ENCODE peak calls at places on chromosomes 11 and 22, in eight cellular contexts. C is activated B cell treated with CpG ODN at 0.5 μM for 24 hours, A is AG09309, N is type B pancreatic cell, W is upper lobe of right lung, V is cardiac fibroblast, P is GM20000, I is GM23338. B is an unnamed sample.

GRCh38 chr11:61577383-61578118 is 3.3 kb downstream of the SYT7 start:
- DNase-seq in C (no peak), V (no peak), W (no peak), I (peak), N (no peak), A (no peak), P (no peak), B (no peak)

GRCh38 chr22:33328789-33329296 is 270.7 kb upstream of the SYN3 start:
- DNase-seq in A (no peak), N (no peak), P (no peak), V (peak), I (peak), W (no peak), C (no peak), B (no peak)

GRCh38 chr11:44623321-44623715 is 57.9 kb downstream of the CD82 start:
- DNase-seq in C (no peak), A (no peak), N (peak), I (no peak), V (no peak), P (no peak), W (peak), B (peak)

GRCh38 chr22:38428714-38429113 is 26.3 kb downstream of the KCNJ4 start:
- DNase-seq in W (no peak), A (no peak), C (no peak), I (no peak), N (no peak), V (no peak), P (no peak), B (no peak)

GRCh38 chr11:11567862-11568650 is 53.7 kb downstream of the GALNT18 start:
- DNase-seq in I (no peak), C (no peak), V (peak), W (no peak), N (no peak), A (no peak), P (no peak), B (no peak)

GRCh38 chr11:47387944-47388696 is 9.8 kb upstream of the SPI1 start:
- DNase-seq in C (no peak), I (no peak), A (no peak), P (no peak), V (no peak), N (no peak), W (peak), B (no peak)

GRCh38 chr22:26398741-26399153 is 30.3 kb upstream of the ASPHD2 start:
- DNase-seq in P (peak), V (peak), I (peak), N (no peak), W (no peak), C (peak), A (peak), B (peak)

GRCh38 chr22:35631597-35631996 is 14.5 kb upstream of the MB start:
- DNase-seq in W (peak), N (no peak), I (peak), P (peak), C (no peak), A (no peak), V (peak), B (peak)

GRCh38 chr11:9601041-9601875 is 27.8 kb downstream of the WEE1 start:
- DNase-seq in I (peak), A (peak), V (peak), W (no peak), C (peak), P (peak), N (no peak), B (peak)

GRCh38 chr11:104073950-104074349 is 37.5 kb downstream of the DDI1 start:
- DNase-seq in C (no peak), N (no peak), W (no peak), A (no peak), P (peak), V (no peak), I (peak), B (peak)

GRCh38 chr22:47547881-47548630 is 785.6 kb downstream of the TBC1D22A start:
- DNase-seq in I (no peak), P (no peak), C (no peak), N (peak), A (no peak), W (no peak), V (no peak), B (no peak)

GRCh38 chr11:45275823-45276222 is 10.3 kb downstream of the SYT13 start:
- DNase-seq in N (no peak), I (no peak), W (no peak), V (peak), A (peak), P (no peak), C (no peak), B (no peak)

GRCh38 chr11:7272373-7272772 is 20.7 kb downstream of the SYT9 start:
- DNase-seq in C (no peak), A (no peak), P (no peak), V (no peak), N (no peak), W (no peak), I (peak), B (no peak)

GRCh38 chr11:47348859-47349258 is 3.6 kb downstream of the MYBPC3 start:
- DNase-seq in A (no peak), C (no peak), N (no peak), I (peak), P (no peak), W (no peak), V (peak), B (no peak)

GRCh38 chr11:9109858-9110731 is 18.7 kb upstream of the SCUBE2 start:
- DNase-seq in N (no peak), A (no peak), P (no peak), W (no peak), C (no peak), I (no peak), V (no peak), B (no peak)

GRCh38 chr11:70948855-70949551 is 303.4 kb downstream of the SHANK2 start:
- DNase-seq in V (no peak), W (no peak), C (no peak), I (peak), P (no peak), A (no peak), N (no peak), B (no peak)

GRCh38 chr22:37802310-37803194 is 5.2 kb upstream of the GCAT start:
- DNase-seq in V (peak), P (peak), I (peak), N (no peak), W (peak), C (no peak), A (no peak), B (no peak)

GRCh38 chr11:99822846-99823565 is 802.3 kb downstream of the CNTN5 start:
- DNase-seq in V (no peak), I (no peak), N (no peak), A (no peak), W (no peak), C (no peak), P (no peak), B (no peak)

GRCh38 chr11:46363031-46363407 is 15.8 kb downstream of the DGKZ start:
- DNase-seq in V (peak), N (no peak), A (no peak), W (peak), P (no peak), C (no peak), I (no peak), B (no peak)

GRCh38 chr11:11876458-11876857 is 34.7 kb downstream of the USP47 start:
- DNase-seq in P (no peak), V (no peak), C (no peak), W (no peak), N (no peak), A (no peak), I (peak), B (no peak)

GRCh38 chr22:30205281-30206115 is 41.1 kb downstream of the LIF start:
- DNase-seq in C (no peak), V (peak), A (peak), W (no peak), I (no peak), P (no peak), N (no peak), B (no peak)

GRCh38 chr22:47401592-47401898 is 639.1 kb downstream of the TBC1D22A start:
- DNase-seq in A (no peak), I (no peak), P (no peak), W (peak), C (no peak), N (no peak), V (no peak), B (no peak)

GRCh38 chr11:107545101-107545514 is 20.4 kb downstream of the ALKBH8 start:
- DNase-seq in A (no peak), N (no peak), W (no peak), I (no peak), V (peak), P (no peak), C (no peak), B (no peak)

GRCh38 chr11:109309153-109309552 is 112.8 kb upstream of the C11orf87 start:
- DNase-seq in A (no peak), P (no peak), V (peak), I (no peak), W (no peak), N (no peak), C (no peak), B (no peak)

GRCh38 chr11:76579047-76579751 is 91.3 kb downstream of the LRRC32 start:
- DNase-seq in N (no peak), V (peak), I (peak), C (no peak), A (no peak), P (no peak), W (no peak), B (no peak)
- TF ChIP-seq CTCF in N (no peak), V (peak), I (peak), C (no peak), A (no peak), P (no peak), W (peak), B (no peak)

GRCh38 chr11:3021125-3021524 is 29.0 kb upstream of the NAP1L4 start:
- DNase-seq in I (peak), V (peak), C (no peak), A (no peak), W (no peak), N (no peak), P (peak), B (peak)

GRCh38 chr11:3020011-3020410 is 27.9 kb upstream of the NAP1L4 start:
- DNase-seq in W (no peak), A (no peak), I (no peak), C (no peak), P (no peak), N (no peak), V (no peak), B (no peak)

GRCh38 chr11:3022300-3022967 is 30.3 kb upstream of the NAP1L4 start:
- DNase-seq in C (no peak), V (peak), N (no peak), I (no peak), W (no peak), A (no peak), P (peak), B (peak)

GRCh38 chr11:3026803-3027202 is 30.4 kb downstream of the CARS1 start:
- DNase-seq in C (no peak), V (no peak), N (no peak), W (no peak), P (no peak), I (no peak), A (no peak), B (no peak)

GRCh38 chr11:3022982-3023381 is 30.9 kb upstream of the NAP1L4 start:
- DNase-seq in I (no peak), P (no peak), C (no peak), A (peak), V (peak), N (no peak), W (no peak), B (no peak)
- TF ChIP-seq CTCF in I (no peak), P (no peak), C (no peak), A (no peak), V (no peak), N (no peak), W (no peak), B (no peak)

DNA sequence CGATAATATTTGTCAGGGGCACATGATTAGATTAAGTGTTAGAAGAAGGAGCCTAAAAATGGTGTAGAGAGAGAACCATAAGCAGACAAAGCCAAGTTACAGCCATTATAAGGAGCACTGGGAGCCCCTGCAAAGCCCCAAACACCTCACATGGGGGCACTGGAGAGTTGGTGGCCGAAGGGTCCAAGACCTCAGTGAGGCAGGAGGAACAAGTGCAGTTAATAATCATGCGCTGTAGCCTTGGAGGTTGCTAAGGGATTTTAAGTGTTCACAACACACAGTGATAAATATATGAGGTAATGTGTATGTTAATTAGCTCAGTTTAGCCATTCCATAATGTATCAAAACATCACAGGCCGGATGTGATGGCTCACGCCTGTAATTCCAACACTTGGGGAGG is 54.4 kb upstream of the JAM3 start:
- DNase-seq in A (no peak), C (no peak), I (peak), N (no peak), W (no peak), V (peak), P (no peak), B (no peak)
- TF ChIP-seq CTCF in A (peak), C (no peak), I (peak), N (peak), W (peak), V (no peak), P (no peak), B (no peak)

DNA sequence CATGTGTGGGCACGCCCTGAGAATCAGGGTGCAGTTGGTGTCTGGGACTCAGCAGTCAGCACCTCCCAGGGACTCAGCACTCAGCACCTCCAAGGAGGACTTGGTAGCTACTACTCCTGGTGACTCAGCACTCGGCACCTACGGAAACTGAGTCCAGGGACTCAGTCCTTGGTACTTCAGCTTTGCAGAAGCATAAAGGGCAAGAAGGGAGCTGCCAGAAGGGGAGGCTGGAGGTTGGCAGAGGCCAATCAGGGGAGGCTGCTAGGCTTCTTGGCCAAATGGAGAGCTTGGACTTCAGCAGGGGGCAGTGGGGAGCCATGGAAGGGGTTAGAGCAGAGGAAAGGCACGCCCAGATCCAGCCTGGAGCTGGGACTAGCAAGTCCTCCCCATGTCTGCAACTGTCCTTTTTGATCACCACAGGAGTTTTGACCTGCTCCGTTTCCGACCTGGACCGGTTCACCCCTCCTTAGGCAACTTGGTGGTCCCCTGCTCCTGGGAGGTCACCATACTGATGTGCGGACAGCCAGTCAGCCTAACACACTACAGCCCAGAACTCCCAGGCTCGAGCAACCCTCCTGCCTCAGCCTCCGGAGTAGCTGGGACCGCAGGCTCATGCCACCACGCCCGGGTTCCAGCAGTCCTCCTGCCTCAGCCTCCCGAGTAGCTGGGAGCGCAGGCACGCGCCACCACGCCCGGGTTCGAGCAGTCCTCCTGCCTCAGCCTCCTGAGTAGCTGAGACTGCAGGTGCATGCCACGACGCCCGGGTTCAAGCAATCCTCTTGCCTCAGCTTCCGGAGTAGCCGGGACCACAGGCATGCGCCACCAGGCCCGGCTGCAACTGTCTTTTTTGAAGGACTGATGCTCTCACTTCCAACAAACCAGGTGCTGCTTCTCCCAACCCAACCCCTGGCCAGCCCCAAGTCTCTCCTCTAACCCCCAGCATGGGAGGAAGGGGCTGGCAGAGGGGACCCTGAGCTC is 1.5 kb downstream of the ANO9 start:
- DNase-seq in C (no peak), V (peak), I (no peak), P (peak), N (no peak), A (no peak), W (no peak), B (no peak)
- TF ChIP-seq CTCF in C (no peak), V (peak), I (peak), P (no peak), N (no peak), A (peak), W (no peak), B (peak)

GRCh38 chr22:24516301-24516737 is 21.2 kb downstream of the UPB1 start:
- DNase-seq in N (no peak), P (no peak), I (peak), A (peak), C (no peak), V (peak), W (no peak), B (peak)
- TF ChIP-seq CTCF in N (no peak), P (no peak), I (no peak), A (no peak), C (no peak), V (peak), W (no peak), B (no peak)

GRCh38 chr11:34415538-34415937 is 23.2 kb upstream of the CAT start:
- DNase-seq in A (no peak), I (no peak), V (no peak), W (no peak), P (no peak), C (no peak), N (no peak), B (no peak)

GRCh38 chr11:34419158-34419557 is 19.6 kb upstream of the CAT start:
- DNase-seq in P (no peak), N (no peak), A (no peak), W (no peak), I (no peak), V (no peak), C (no peak), B (no peak)

GRCh38 chr11:34416746-34417145 is 22.0 kb upstream of the CAT start:
- DNase-seq in W (no peak), C (no peak), N (no peak), A (no peak), P (no peak), I (no peak), V (peak), B (no peak)

GRCh38 chr11:34416088-34416487 is 22.6 kb upstream of the CAT start:
- DNase-seq in A (no peak), V (no peak), W (no peak), I (no peak), P (no peak), C (no peak), N (no peak), B (no peak)

GRCh38 chr11:34417203-34417602 is 21.5 kb upstream of the CAT start:
- DNase-seq in I (peak), P (no peak), N (no peak), A (no peak), W (no peak), V (no peak), C (no peak), B (no peak)
- TF ChIP-seq CTCF in I (peak), P (peak), N (peak), A (no peak), W (peak), V (no peak), C (no peak), B (no peak)

GRCh38 chr22:19068784-19069271 is 53.4 kb downstream of the DGCR2 start:
- DNase-seq in P (peak), V (no peak), C (no peak), A (no peak), I (no peak), N (no peak), W (no peak), B (no peak)
- TF ChIP-seq CTCF in P (no peak), V (no peak), C (no peak), A (no peak), I (no peak), N (no peak), W (no peak), B (no peak)

GRCh38 chr11:34730544-34731295 is 109.8 kb downstream of the EHF start:
- DNase-seq in V (no peak), N (no peak), P (no peak), W (no peak), I (no peak), A (no peak), C (no peak), B (no peak)
- TF ChIP-seq CTCF in V (no peak), N (no peak), P (no peak), W (no peak), I (no peak), A (no peak), C (no peak), B (no peak)

B was measured in GM10248.